ENCODE peak calls at places on chromosomes 13 and 19, in five cellular contexts. A, X, N, S and Q are unnamed samples. For H3K27me3, the result is how much of the 10 kb centered on the place peaks cover.

GRCh38 chr13:76600086-76600485 is 286.1 kb downstream of the KCTD12 start:
- DNase-seq in N (no peak), X (no peak), A (no peak), S (no peak), Q (no peak)

GRCh38 chr13:98195054-98195791 is 18.2 kb upstream of the RNF113B start:
- DNase-seq in S (no peak), X (no peak), A (no peak), N (no peak), Q (no peak)

GRCh38 chr13:99339230-99339721 is 32.1 kb upstream of the GPR183 start:
- DNase-seq in S (no peak), A (no peak), X (no peak), N (no peak), Q (no peak)

GRCh38 chr13:114166381-114167131 is 12.5 kb upstream of the CFAP97D2 start:
- DNase-seq in S (peak), A (no peak), X (peak), N (no peak), Q (peak)

GRCh38 chr19:3360494-3361383 is 5.6 kb upstream of the NFIC start:
- DNase-seq in A (peak), N (peak), S (peak), X (peak), Q (peak)

GRCh38 chr19:36745870-36746269 is 26.7 kb downstream of the ZNF850 start:
- DNase-seq in A (no peak), S (no peak), X (no peak), N (no peak), Q (no peak)

GRCh38 chr13:113726961-113727411 is 32.0 kb upstream of the TMEM255B start:
- DNase-seq in A (no peak), N (no peak), X (no peak), S (no peak), Q (no peak)

GRCh38 chr13:103358245-103358932 is 292.2 kb upstream of the SLC10A2 start:
- DNase-seq in A (no peak), X (no peak), N (no peak), S (no peak), Q (no peak)

GRCh38 chr19:16025108-16026101 is 50.9 kb upstream of the TPM4 start:
- DNase-seq in N (no peak), S (no peak), X (peak), A (no peak), Q (no peak)

GRCh38 chr13:94480672-94481145 is 1.2 kb upstream of the DCT start:
- DNase-seq in A (no peak), X (no peak), N (no peak), S (peak), Q (no peak)

GRCh38 chr13:103006706-103007426 is 59.4 kb downstream of the SLC10A2 start:
- DNase-seq in S (no peak), A (no peak), X (no peak), N (no peak), Q (no peak)

GRCh38 chr19:11200931-11201330 is 3.6 kb upstream of the KANK2 start:
- DNase-seq in S (no peak), N (no peak), X (no peak), A (no peak), Q (no peak)

GRCh38 chr13:46615888-46616531 is 63.0 kb downstream of the LRCH1 start:
- DNase-seq in X (no peak), A (no peak), S (no peak), N (no peak), Q (no peak)
- H3K4me3 ChIP-seq in X (peak), A (no peak), S (no peak), N (peak), Q (no peak)

GRCh38 chr13:53338760-53339159 is 310.1 kb downstream of the OLFM4 start:
- DNase-seq in A (no peak), S (no peak), X (no peak), N (no peak), Q (no peak)
- TF ChIP-seq CTCF in A (no peak), S (no peak), X (no peak), N (no peak), Q (no peak)

DNA sequence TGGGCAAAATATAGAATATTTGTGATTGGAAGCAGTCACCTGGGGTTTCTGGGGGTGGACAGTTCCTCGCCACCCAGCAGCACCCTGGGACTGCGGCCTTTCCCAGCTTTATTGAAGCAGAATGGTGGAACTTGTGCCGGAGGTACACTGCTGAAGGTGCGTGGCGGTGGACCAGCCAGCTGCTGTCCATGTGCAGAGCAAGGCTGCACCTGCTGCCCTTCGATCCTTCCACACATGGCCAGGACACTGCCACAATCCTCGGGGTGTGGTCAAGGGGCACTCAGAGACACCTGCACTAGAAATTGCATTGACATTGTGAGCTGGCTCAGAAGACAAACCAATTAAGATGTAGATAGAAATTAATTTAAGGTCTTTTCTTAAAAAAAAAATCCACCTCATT is 11.4 kb upstream of the GPI start:
- DNase-seq in N (no peak), A (no peak), X (no peak), S (no peak), Q (no peak)
- H3K27me3 ChIP-seq in N (under half), A (under half), X (under half), S (under half), Q (under half)

GRCh38 chr19:47469719-47470118 is 2.0 kb downstream of the SLC8A2 start:
- DNase-seq in S (no peak), X (no peak), A (no peak), N (no peak), Q (no peak)

GRCh38 chr19:47473336-47473735 is 1.6 kb upstream of the SLC8A2 start:
- DNase-seq in S (no peak), N (no peak), A (no peak), X (no peak), Q (no peak)

GRCh38 chr19:47470447-47471195 is 1.1 kb downstream of the SLC8A2 start:
- DNase-seq in A (no peak), S (no peak), X (no peak), N (no peak), Q (no peak)

GRCh38 chr19:47471733-47472457 is at the start of gene SLC8A2:
- DNase-seq in X (peak), N (no peak), S (peak), A (peak), Q (peak)

GRCh38 chr19:47471381-47471732 is 336 bp downstream of the SLC8A2 start:
- DNase-seq in X (no peak), A (no peak), S (no peak), N (no peak), Q (no peak)
- H3K4me3 ChIP-seq in X (peak), A (no peak), S (no peak), N (peak), Q (peak)

DNA sequence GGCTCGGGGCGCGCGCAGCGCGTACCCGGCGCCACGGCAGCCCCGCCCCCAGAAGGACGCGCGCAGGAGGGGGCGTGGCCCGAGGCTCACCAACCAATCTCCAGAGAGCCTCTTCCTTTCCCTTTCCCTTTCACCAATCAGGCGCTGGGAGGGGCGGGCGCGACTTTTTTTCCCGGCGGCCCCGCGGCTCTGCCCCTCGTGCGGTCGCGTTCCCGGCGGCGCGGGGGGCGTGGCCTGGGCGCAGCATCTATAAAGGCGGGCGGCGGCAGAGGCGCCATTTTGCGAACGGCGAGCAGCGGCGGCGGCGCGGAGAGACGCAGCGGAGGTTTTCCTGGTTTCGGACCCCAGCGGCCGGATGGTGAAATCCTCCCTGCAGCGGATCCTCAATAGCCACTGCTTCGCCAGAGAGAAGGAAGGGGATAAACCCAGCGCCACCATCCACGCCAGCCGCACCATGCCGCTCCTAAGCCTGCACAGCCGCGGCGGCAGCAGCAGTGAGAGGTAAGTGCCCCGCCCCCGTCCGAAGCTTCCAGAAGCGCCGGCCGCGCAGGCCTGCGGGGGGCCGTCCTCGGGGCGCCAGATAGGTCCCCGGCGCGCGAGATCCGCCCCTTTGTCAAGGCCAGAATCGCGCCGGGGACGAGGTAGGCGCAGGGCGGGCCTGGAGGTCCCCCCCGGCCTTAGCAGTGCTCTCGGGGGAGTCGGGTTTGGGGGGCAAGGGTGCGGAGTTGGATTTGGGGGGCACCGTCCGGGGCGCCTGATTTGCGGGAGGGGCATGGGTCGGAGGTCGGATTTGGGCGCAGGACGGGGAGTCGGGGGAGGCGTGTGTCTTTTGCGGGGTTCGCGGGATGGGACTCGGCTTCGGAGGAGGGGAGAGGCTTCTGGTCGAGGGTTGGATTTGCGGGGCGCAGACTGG is 12.5 kb downstream of the PEAK3 start:
- DNase-seq in N (peak), S (peak), A (peak), X (peak), Q (peak)
- TF ChIP-seq CTCF in N (no peak), S (no peak), A (no peak), X (peak), Q (peak)